ENCODE peak calls at places on chromosomes 11 and 22, in six cellular contexts. K is neuronal stem cell, E is MM.1S, X is brain microvascular endothelial cell, T is body of pancreas, P is tibial nerve. D is an unnamed sample. For H3K36me3, the result is how much of the 10 kb centered on the place peaks cover.

GRCh38 chr11:18364495-18365047 is 29.8 kb upstream of the LDHA start:
- DNase-seq in K (no peak), E (no peak), X (no peak), T (no peak), P (no peak), D (no peak)

GRCh38 chr22:46072030-46072881 is 78.1 kb upstream of the PPARA start:
- DNase-seq in K (no peak), E (peak), X (no peak), T (peak), P (peak), D (peak)

GRCh38 chr22:35154937-35155387 is 89.0 kb downstream of the ISX start:
- DNase-seq in K (peak), E (peak), X (peak), T (peak), P (no peak), D (peak)

GRCh38 chr22:16917144-16918003 is 90.6 kb downstream of the GAB4 start:
- DNase-seq in K (peak), E (peak), X (peak), T (peak), P (peak), D (peak)

GRCh38 chr22:36048911-36049677 is 20.5 kb upstream of the RBFOX2 start:
- DNase-seq in K (no peak), E (no peak), X (peak), T (peak), P (no peak), D (no peak)

GRCh38 chr11:59205664-59206063 is 7.1 kb downstream of the MPEG1 start:
- DNase-seq in K (no peak), E (no peak), X (no peak), T (no peak), P (no peak), D (no peak)

GRCh38 chr22:46085831-46086576 is 64.3 kb upstream of the PPARA start:
- DNase-seq in K (no peak), E (no peak), X (no peak), T (peak), P (peak), D (no peak)

GRCh38 chr11:43579171-43579918 is 101.2 kb upstream of the HSD17B12 start:
- DNase-seq in K (no peak), E (no peak), X (no peak), T (peak), P (no peak), D (peak)

GRCh38 chr11:121780971-121781370 is 328.2 kb upstream of the SORL1-AS1 start:
- DNase-seq in K (no peak), E (no peak), X (no peak), T (no peak), P (no peak), D (no peak)

GRCh38 chr11:131770801-131771200 is 400.4 kb downstream of the NTM start:
- DNase-seq in K (no peak), E (no peak), X (no peak), T (no peak), P (no peak), D (no peak)

GRCh38 chr11:76947190-76947589 is 86.5 kb downstream of the ACER3 start:
- DNase-seq in K (no peak), E (no peak), X (no peak), T (no peak), P (no peak), D (no peak)

GRCh38 chr11:70080763-70081162 is 2.6 kb downstream of the ANO1 start:
- DNase-seq in K (no peak), E (no peak), X (no peak), T (no peak), P (no peak), D (no peak)

GRCh38 chr11:86138958-86139357 is 70.1 kb upstream of the PICALM start:
- DNase-seq in K (no peak), E (peak), X (no peak), T (no peak), P (no peak), D (no peak)

GRCh38 chr11:77959434-77959833 is 35.0 kb downstream of the INTS4 start:
- DNase-seq in K (no peak), E (no peak), X (no peak), T (no peak), P (no peak), D (no peak)

GRCh38 chr11:125070699-125071254 is 7.7 kb downstream of the SLC37A2 start:
- DNase-seq in K (no peak), E (peak), X (peak), T (peak), P (peak), D (no peak)

GRCh38 chr11:71340076-71340606 is 87.8 kb upstream of the SHANK2 start:
- DNase-seq in K (no peak), E (no peak), X (no peak), T (no peak), P (no peak), D (no peak)

DNA sequence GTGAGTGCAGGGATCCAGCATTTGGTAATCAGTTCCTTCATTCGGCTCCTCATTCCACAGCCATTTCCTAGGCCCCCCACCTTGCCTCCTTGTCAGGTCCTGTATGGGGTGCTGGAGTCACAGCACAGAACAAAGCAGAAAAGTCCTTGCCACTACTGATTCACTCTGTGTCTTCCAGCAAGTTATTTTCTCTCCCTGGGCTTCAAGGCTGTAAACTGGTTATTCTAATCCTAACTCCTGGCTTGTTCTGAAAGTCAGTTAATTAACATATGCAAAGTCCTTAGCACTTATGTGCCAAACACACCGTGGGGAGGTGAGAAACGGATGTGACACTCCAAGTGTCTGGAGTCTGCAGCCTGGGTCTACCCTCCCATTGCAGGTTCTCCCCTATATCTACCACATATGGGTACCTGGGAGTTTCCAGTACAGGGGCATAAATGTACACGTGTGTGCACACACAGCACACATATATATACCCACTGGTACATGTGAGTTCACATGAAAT is 30.6 kb upstream of the PDE2A start:
- DNase-seq in K (no peak), E (no peak), X (no peak), T (no peak), P (no peak), D (no peak)
- H3K36me3 ChIP-seq in K (under half), E (under half), X (half or more), T (under half), P (under half), D (under half)

GRCh38 chr11:17186932-17187692 is 20.7 kb downstream of the PIK3C2A start:
- DNase-seq in K (no peak), E (no peak), X (no peak), T (no peak), P (no peak), D (no peak)

GRCh38 chr11:17185938-17186337 is 21.8 kb downstream of the PIK3C2A start:
- DNase-seq in K (no peak), E (no peak), X (no peak), T (no peak), P (no peak), D (no peak)

GRCh38 chr11:17179972-17180371 is 27.8 kb downstream of the PIK3C2A start:
- DNase-seq in K (no peak), E (no peak), X (no peak), T (no peak), P (no peak), D (no peak)

GRCh38 chr11:17184882-17185587 is 22.8 kb downstream of the PIK3C2A start:
- DNase-seq in K (no peak), E (no peak), X (no peak), T (no peak), P (no peak), D (no peak)

GRCh38 chr11:17183836-17184235 is 23.9 kb downstream of the PIK3C2A start:
- DNase-seq in K (no peak), E (no peak), X (no peak), T (no peak), P (no peak), D (no peak)
- H3K36me3 ChIP-seq in K (under half), E (under half), X (under half), T (under half), P (under half), D (under half)

GRCh38 chr22:40273319-40273718 is 73.0 kb upstream of the ADSL start:
- DNase-seq in K (no peak), E (no peak), X (no peak), T (no peak), P (no peak), D (no peak)

GRCh38 chr22:40265783-40266182 is 80.5 kb upstream of the ADSL start:
- DNase-seq in K (no peak), E (no peak), X (peak), T (no peak), P (no peak), D (no peak)

GRCh38 chr22:40270031-40270430 is 76.3 kb upstream of the ADSL start:
- DNase-seq in K (no peak), E (no peak), X (no peak), T (no peak), P (no peak), D (no peak)

GRCh38 chr22:40271440-40271839 is 74.9 kb upstream of the ADSL start:
- DNase-seq in K (no peak), E (no peak), X (no peak), T (no peak), P (no peak), D (no peak)

GRCh38 chr22:40270748-40271373 is 75.4 kb upstream of the ADSL start:
- DNase-seq in K (no peak), E (no peak), X (no peak), T (no peak), P (no peak), D (no peak)
- H3K36me3 ChIP-seq in K (under half), E (under half), X (under half), T (under half), P (under half), D (under half)

DNA sequence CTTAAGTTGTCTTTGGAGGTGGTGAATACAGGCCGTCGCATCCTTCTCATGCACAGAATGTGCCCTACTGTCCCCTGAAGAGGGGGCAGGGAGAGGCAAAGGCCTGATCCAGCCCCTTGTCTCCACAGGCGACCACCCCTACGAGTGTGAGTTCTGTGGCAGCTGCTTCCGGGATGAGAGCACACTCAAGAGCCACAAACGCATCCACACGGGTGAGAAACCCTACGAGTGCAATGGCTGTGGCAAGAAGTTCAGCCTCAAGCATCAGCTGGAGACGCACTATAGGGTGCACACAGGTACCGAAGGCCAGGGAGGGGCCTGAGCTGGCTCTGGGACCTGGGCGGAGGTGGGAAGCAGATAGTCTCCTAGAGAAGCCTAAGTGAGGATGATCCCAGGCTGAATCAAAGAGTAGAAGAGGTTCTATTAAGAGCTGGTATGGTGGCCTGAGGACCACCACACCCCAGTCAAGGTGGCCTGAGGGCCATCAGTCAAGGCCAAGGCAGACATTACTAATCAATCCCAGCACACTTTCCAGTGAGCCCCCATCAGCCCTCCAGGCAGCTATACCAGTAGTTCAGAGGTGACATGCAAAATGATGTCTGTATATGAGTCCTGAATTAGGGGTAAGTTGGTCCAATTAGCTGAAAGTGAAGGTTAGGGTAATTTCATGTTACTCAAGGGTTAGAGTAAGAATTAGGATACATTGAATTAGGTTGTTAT is 49.0 kb upstream of the NNMT start:
- DNase-seq in K (no peak), E (no peak), X (no peak), T (no peak), P (no peak), D (no peak)
- H3K36me3 ChIP-seq in K (under half), E (under half), X (under half), T (under half), P (under half), D (under half)

DNA sequence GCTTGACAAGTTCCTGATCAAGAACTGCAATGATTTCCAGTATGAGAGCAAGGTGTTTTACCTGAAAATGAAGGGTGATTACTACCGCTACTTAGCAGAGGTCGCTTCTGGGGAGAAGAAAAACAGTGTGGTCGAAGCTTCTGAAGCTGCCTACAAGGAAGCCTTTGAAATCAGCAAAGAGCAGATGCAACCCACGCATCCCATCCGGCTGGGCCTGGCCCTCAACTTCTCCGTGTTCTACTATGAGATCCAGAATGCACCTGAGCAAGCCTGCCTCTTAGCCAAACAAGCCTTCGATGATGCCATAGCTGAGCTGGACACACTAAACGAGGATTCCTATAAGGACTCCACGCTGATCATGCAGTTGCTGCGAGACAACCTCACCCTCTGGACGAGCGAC is 12.0 kb downstream of the YWHAH start:
- DNase-seq in K (no peak), E (no peak), X (no peak), T (no peak), P (no peak), D (no peak)
- H3K36me3 ChIP-seq in K (under half), E (under half), X (under half), T (under half), P (under half), D (under half)

DNA sequence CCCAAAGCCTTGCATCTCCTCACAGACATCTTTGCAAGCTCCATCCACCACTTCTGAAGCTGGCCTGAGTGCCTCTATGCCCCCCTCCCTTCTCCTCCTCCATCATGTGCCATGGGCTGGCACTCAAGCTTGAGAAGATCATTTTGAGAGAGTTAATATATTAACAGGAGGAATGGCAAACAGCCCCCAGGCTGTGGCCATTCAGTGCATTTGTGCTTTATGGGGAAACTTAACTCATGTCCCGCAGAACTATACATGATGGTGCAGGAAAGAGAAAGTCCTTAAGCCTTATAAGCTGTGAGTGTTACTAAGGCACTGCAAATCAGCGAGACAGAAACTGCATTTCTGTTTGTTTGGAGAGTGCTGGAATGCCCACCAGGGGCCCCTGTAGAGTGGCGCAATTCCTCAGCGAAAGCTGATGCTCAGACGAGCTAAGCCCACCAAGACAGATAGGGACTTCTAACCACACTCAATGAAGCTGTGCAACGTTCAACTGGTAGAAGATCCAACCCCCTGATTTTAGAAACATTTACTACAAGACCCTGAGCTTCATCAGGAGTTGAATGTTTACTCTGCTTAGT is 26.8 kb upstream of the PHLDA2 start:
- DNase-seq in K (no peak), E (no peak), X (no peak), T (no peak), P (no peak), D (no peak)
- H3K36me3 ChIP-seq in K (half or more), E (under half), X (half or more), T (under half), P (under half), D (half or more)

DNA sequence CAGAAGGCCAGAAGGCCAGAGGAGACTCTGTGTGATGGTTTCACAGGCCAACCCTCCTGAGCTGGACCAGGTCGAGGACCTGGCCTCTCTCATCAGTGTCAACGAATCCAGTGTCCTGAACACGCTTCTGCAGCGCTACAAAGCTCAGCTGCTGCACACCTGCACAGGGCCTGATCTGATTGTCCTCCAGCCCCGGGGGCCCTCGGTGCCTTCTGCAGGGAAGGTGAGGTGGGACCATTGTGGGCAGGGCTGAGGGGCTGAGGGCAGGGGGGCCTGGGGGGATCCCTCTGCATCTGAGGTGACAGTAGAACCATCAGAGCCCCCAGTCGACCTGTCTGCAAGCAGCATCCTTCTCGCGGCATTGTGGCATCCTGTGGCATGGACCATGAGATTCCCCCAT is 30.3 kb downstream of the MYO18B start:
- DNase-seq in K (no peak), E (no peak), X (no peak), T (no peak), P (no peak), D (no peak)
- H3K36me3 ChIP-seq in K (under half), E (under half), X (under half), T (under half), P (under half), D (under half)

GRCh38 chr11:126268361-126268707 is 361 bp downstream of the SRPRA start:
- DNase-seq in K (no peak), E (peak), X (no peak), T (no peak), P (no peak), D (no peak)
- H3K36me3 ChIP-seq in K (under half), E (under half), X (under half), T (under half), P (under half), D (half or more)

DNA sequence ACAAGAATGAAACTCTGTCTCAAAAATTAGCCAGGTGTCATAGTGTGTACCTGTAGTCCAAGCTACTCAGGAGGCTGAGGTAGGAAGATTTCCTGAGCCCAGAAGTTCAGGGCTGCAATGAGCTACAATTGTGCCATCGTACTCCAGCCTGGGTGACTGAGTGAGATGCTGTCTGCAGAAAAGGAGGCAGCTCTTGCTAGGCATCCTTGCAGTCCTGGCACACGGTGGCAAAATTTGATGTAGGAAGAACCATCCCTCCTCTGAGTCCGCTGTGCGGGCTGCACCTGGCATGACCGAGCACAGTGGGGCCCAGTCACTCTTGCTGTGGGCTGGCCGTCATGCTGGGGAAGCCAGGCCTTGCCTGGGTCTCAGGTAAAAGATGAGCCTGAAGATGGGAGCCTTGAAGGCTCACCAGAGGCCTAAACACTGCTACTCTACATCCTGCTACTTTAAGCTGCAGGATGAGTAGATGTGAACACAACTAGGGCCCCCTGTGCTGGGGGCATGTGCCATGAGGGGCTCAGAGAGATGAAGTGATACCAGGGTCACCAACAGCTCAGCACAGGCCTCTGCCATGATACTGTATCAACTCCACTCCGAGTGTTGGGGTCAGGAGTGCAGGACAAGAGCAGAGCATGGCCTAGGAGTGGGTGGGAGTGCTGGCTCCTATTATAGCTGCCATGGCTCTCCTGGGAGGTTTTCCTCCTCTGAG is 18.6 kb downstream of the CDC45 start:
- DNase-seq in K (no peak), E (no peak), X (no peak), T (no peak), P (no peak), D (no peak)
- H3K36me3 ChIP-seq in K (under half), E (under half), X (under half), T (under half), P (under half), D (half or more)

GRCh38 chr11:67613313-67613959 is 6.7 kb downstream of the NDUFV1 start:
- DNase-seq in K (no peak), E (no peak), X (no peak), T (no peak), P (no peak), D (no peak)

GRCh38 chr11:67613960-67614715 is 7.4 kb downstream of the NDUFV1 start:
- DNase-seq in K (peak), E (peak), X (peak), T (peak), P (no peak), D (peak)

GRCh38 chr11:67615455-67616430 is 9.0 kb downstream of the NDUFV1 start:
- DNase-seq in K (no peak), E (peak), X (no peak), T (peak), P (no peak), D (peak)

GRCh38 chr11:67616431-67617242 is 9.9 kb downstream of the NDUFV1 start:
- DNase-seq in K (no peak), E (no peak), X (no peak), T (no peak), P (no peak), D (no peak)

GRCh38 chr11:67614730-67615454 is 8.2 kb downstream of the NDUFV1 start:
- DNase-seq in K (no peak), E (no peak), X (no peak), T (no peak), P (no peak), D (no peak)
- H3K36me3 ChIP-seq in K (under half), E (under half), X (under half), T (under half), P (under half), D (under half)